ENCODE peak calls at places on chromosomes 4 and X, in nine cellular contexts. G is spleen, Y is germinal center, Q is renal cortical epithelial cell, M is LoVo, K is NCI-H1105, E is left cardiac atrium, Z is T-helper 1 cell, L is WERI-Rb-1. U is an unnamed sample.

GRCh38 chr4:2535386-2536192 is 858 bp upstream of the FAM193A start:
- DNase-seq in Q (no peak), M (peak; percentile 5), L (peak; percentile 68), G (peak; percentile 93), K (no peak), Y (peak; percentile 62), E (peak; percentile 60), Z (peak; percentile 37), U (peak; percentile 54)

GRCh38 chr4:145041378-145041777 is 56.6 kb downstream of the ANAPC10 start:
- DNase-seq in E (no peak), L (no peak), K (no peak), Z (no peak), M (no peak), Q (no peak), G (no peak), Y (peak; percentile 1), U (no peak)

GRCh38 chrX:86171366-86171765 is 23.1 kb downstream of the DACH2 start:
- DNase-seq in Z (no peak), K (no peak), L (peak; percentile 33), E (no peak), Q (peak; percentile 1), G (no peak), Y (no peak), M (no peak), U (no peak)

GRCh38 chr4:84965558-84966381 is 720 bp downstream of the WDFY3 start:
- DNase-seq in M (peak; percentile 34), L (peak; percentile 56), Q (peak; percentile 16), Y (peak; percentile 5), E (peak; percentile 48), K (peak; percentile 21), G (peak; percentile 87), Z (no peak), U (peak; percentile 61)

GRCh38 chrX:51336584-51336983 is 4.0 kb downstream of the NUDT10 start:
- DNase-seq in K (no peak), E (no peak), Q (peak; percentile 39), Z (no peak), Y (peak; percentile 16), L (peak; percentile 9), G (no peak), M (peak; percentile 16), U (no peak)

GRCh38 chr4:110631582-110632505 is 9.0 kb upstream of the PITX2 start:
- DNase-seq in G (peak; percentile 78), E (peak; percentile 76), M (no peak), Q (peak; percentile 56), K (peak; percentile 33), L (peak; percentile 87), Y (peak; percentile 83), Z (no peak), U (peak; percentile 54)

GRCh38 chr4:38113551-38113950 is 153.4 kb downstream of the PTTG2 start:
- DNase-seq in M (no peak), Q (no peak), Y (no peak), Z (no peak), E (no peak), K (no peak), G (no peak), L (no peak), U (no peak)

GRCh38 chr4:145880355-145880960 is 58.2 kb downstream of the ZNF827 start:
- DNase-seq in G (no peak), Y (no peak), L (no peak), Z (no peak), K (no peak), Q (no peak), E (no peak), M (no peak), U (no peak)

GRCh38 chr4:182604161-182604591 is 313.0 kb downstream of the DCTD start:
- DNase-seq in Y (no peak), Z (no peak), G (no peak), L (no peak), M (no peak), E (no peak), K (peak; percentile 17), Q (no peak), U (no peak)

GRCh38 chr4:2803624-2804448 is 11.0 kb downstream of the SH3BP2 start:
- DNase-seq in Y (no peak), G (peak; percentile 75), K (no peak), E (peak; percentile 46), Z (no peak), L (no peak), Q (no peak), M (peak; percentile 50), U (no peak)

GRCh38 chrX:133972916-133973315 is 12.5 kb downstream of the GPC3 start:
- DNase-seq in K (no peak), M (no peak), L (no peak), E (no peak), Z (no peak), G (no peak), Y (no peak), Q (no peak), U (no peak)

GRCh38 chr4:2136736-2137135 is 77.6 kb downstream of the NAT8L start:
- DNase-seq in Q (no peak), G (no peak), Y (no peak), M (no peak), K (no peak), Z (no peak), L (no peak), E (no peak), U (no peak)

GRCh38 chr4:137015759-137016409 is 516.4 kb downstream of the PCDH18 start:
- DNase-seq in G (no peak), K (no peak), E (no peak), M (no peak), L (no peak), Y (no peak), Z (no peak), Q (peak; percentile 7), U (no peak)

GRCh38 chrX:48751343-48751742 is 10.2 kb upstream of the GLOD5 start:
- DNase-seq in Q (no peak), E (no peak), Z (no peak), Y (no peak), K (no peak), M (no peak), L (no peak), G (no peak), U (no peak)

GRCh38 chrX:47664737-47665136 is 5.8 kb upstream of the UXT start:
- DNase-seq in K (no peak), Q (no peak), M (no peak), G (no peak), Y (no peak), L (no peak), Z (no peak), E (no peak), U (no peak)

GRCh38 chr4:4425696-4426095 is 38.8 kb downstream of the NSG1 start:
- DNase-seq in L (no peak), M (no peak), Z (no peak), Y (no peak), E (no peak), G (no peak), Q (no peak), K (no peak), U (peak; percentile 16)

GRCh38 chrX:319579-320125 is 1.1 kb upstream of the GTPBP6 start:
- DNase-seq in K (no peak), L (no peak), Q (no peak), Z (no peak), M (no peak), G (peak; percentile 93), E (peak; percentile 51), Y (no peak), U (no peak)

GRCh38 chr4:8383451-8384160 is 56.9 kb downstream of the ACOX3 start:
- DNase-seq in M (no peak), L (no peak), K (no peak), Q (no peak), Z (no peak), G (peak; percentile 59), Y (no peak), E (no peak), U (no peak)

GRCh38 chrX:116031331-116031730 is 139.2 kb upstream of the AGTR2 start:
- DNase-seq in L (no peak), Z (no peak), E (no peak), M (no peak), Y (no peak), K (no peak), G (no peak), Q (no peak), U (no peak)

GRCh38 chr4:153466637-153467153 is 535 bp downstream of the TMEM131L start:
- DNase-seq in E (no peak), M (no peak), Z (peak; percentile 29), L (no peak), K (no peak), G (peak; percentile 89), Y (peak; percentile 65), Q (no peak), U (no peak)

GRCh38 chr4:85092536-85092935 is 126.0 kb upstream of the WDFY3 start:
- DNase-seq in E (no peak), L (no peak), M (no peak), G (no peak), Q (no peak), Z (no peak), K (peak; percentile 75), Y (no peak), U (no peak)

GRCh38 chr4:88792268-88792781 is 94.7 kb upstream of the NAP1L5 start:
- DNase-seq in M (no peak), Q (peak; percentile 99), L (no peak), G (no peak), K (no peak), Y (no peak), Z (no peak), E (no peak), U (no peak)

GRCh38 chrX:71992711-71993110 is 82.1 kb downstream of the NHSL2 start:
- DNase-seq in M (no peak), Z (peak; percentile 35), G (no peak), L (no peak), Y (no peak), Q (no peak), K (no peak), E (no peak), U (no peak)

GRCh38 chr4:118076958-118077766 is 42.9 kb downstream of the NDST3 start:
- DNase-seq in L (peak; percentile 71), E (no peak), K (no peak), Q (peak; percentile 11), G (no peak), Y (no peak), Z (no peak), M (peak; percentile 10), U (no peak)

GRCh38 chr4:7767526-7767925 is 172.1 kb downstream of the AFAP1 start:
- DNase-seq in Y (no peak), G (peak; percentile 54), E (no peak), M (no peak), K (no peak), Z (no peak), Q (no peak), L (no peak), U (peak; percentile 11)

GRCh38 chr4:156931267-156931666 is 40.3 kb downstream of the PDGFC start:
- DNase-seq in E (no peak), Y (no peak), G (no peak), Q (peak; percentile 91), M (peak; percentile 83), K (no peak), Z (no peak), L (no peak), U (no peak)

GRCh38 chr4:144646523-144647094 is 653 bp downstream of the HHIP start:
- DNase-seq in L (peak; percentile 70), G (no peak), K (no peak), Z (no peak), Y (no peak), E (no peak), Q (no peak), M (no peak), U (no peak)

GRCh38 chrX:129659137-129659536 is 4.4 kb upstream of the APLN start:
- DNase-seq in Q (no peak), E (no peak), Z (no peak), K (no peak), L (no peak), Y (no peak), G (no peak), M (no peak), U (no peak)

GRCh38 chr4:145098675-145099037 is 545 bp downstream of the ABCE1 start:
- DNase-seq in Q (peak; percentile 67), G (no peak), Z (peak; percentile 15), L (no peak), E (peak; percentile 37), Y (no peak), M (peak; percentile 59), K (no peak), U (peak; percentile 33)

GRCh38 chr4:2702361-2702760 is 53.8 kb downstream of the TNIP2 start:
- DNase-seq in Z (no peak), Q (no peak), M (no peak), L (no peak), E (no peak), Y (no peak), G (peak; percentile 24), K (no peak), U (no peak)

GRCh38 chr4:73970945-73971344 is 10.9 kb downstream of the PF4 start:
- DNase-seq in E (no peak), Q (no peak), G (no peak), L (no peak), Z (no peak), Y (no peak), M (no peak), K (no peak), U (no peak)